ENCODE peak calls at places on chromosomes 1 and 21, in five cellular contexts. R is stomach, N is suprapubic skin, C is GM12878, Q is SK-N-SH. B is an unnamed sample.
A peak's percentile ranks its signal among the peaks of the same experiment; 100 is the strongest.

GRCh38 chr1:221998186-221998612 is 256.3 kb upstream of the DUSP10 start:
- DNase-seq in C (no peak), N (no peak), Q (no peak), R (no peak), B (no peak)

GRCh38 chr21:31546402-31547155 is 112.9 kb upstream of the SOD1 start:
- DNase-seq in N (no peak), C (no peak), R (no peak), Q (no peak), B (no peak)

GRCh38 chr1:229287257-229287656 is 16.3 kb downstream of the RAB4A start:
- DNase-seq in C (no peak), Q (no peak), R (no peak), N (no peak), B (no peak)

GRCh38 chr21:33362044-33362555 is 37.3 kb downstream of the IFNAR1 start:
- DNase-seq in Q (no peak), R (peak; percentile 50), C (no peak), N (peak; percentile 41), B (peak; percentile 69)

GRCh38 chr1:54453089-54453488 is 46.9 kb upstream of the SSBP3 start:
- DNase-seq in R (no peak), C (no peak), N (peak; percentile 29), Q (no peak), B (no peak)

GRCh38 chr1:232384172-232384571 is 245.8 kb downstream of the SIPA1L2 start:
- DNase-seq in Q (no peak), R (no peak), N (no peak), C (no peak), B (no peak)

GRCh38 chr1:12502300-12503109 is 115.5 kb downstream of the DHRS3 start:
- DNase-seq in C (no peak), N (peak; percentile 49), Q (no peak), R (no peak), B (no peak)

GRCh38 chr1:161486806-161487482 is 18.3 kb upstream of the FCGR2A start:
- DNase-seq in R (no peak), N (no peak), C (peak; percentile 23), Q (peak; percentile 59), B (no peak)

GRCh38 chr1:154955718-154956513 is at the start of gene PBXIP1:
- DNase-seq in R (peak; percentile 83), N (peak; percentile 87), C (peak; percentile 92), Q (peak; percentile 94), B (peak; percentile 85)

GRCh38 chr1:55053265-55053954 is 14.1 kb downstream of the PCSK9 start:
- DNase-seq in C (no peak), Q (no peak), R (no peak), N (peak; percentile 63), B (no peak)

GRCh38 chr1:98059616-98060015 is 138.8 kb upstream of the DPYD start:
- DNase-seq in N (no peak), R (no peak), Q (no peak), C (no peak), B (no peak)

GRCh38 chr1:20380616-20381035 is 90.0 kb downstream of the VWA5B1 start:
- DNase-seq in Q (no peak), C (no peak), N (no peak), R (no peak), B (no peak)

GRCh38 chr21:36753556-36753955 is 54.6 kb downstream of the SIM2 start:
- DNase-seq in C (no peak), R (no peak), Q (no peak), N (no peak), B (no peak)

GRCh38 chr1:44361478-44361877 is 6.4 kb upstream of the ERI3 start:
- DNase-seq in Q (no peak), C (no peak), N (no peak), R (no peak), B (no peak)

GRCh38 chr1:52054496-52055065 is 410 bp downstream of the TXNDC12 start:
- DNase-seq in C (no peak), N (no peak), Q (no peak), R (no peak), B (no peak)

GRCh38 chr1:3587133-3587733 is 24.1 kb downstream of the MEGF6 start:
- DNase-seq in N (no peak), Q (no peak), R (peak; percentile 52), C (no peak), B (no peak)

GRCh38 chr1:151715726-151716404 is 738 bp downstream of the CELF3 start:
- DNase-seq in R (no peak), N (no peak), Q (peak; percentile 89), C (no peak), B (no peak)

GRCh38 chr1:190169311-190170067 is 308.2 kb downstream of the BRINP3 start:
- DNase-seq in N (no peak), C (no peak), Q (no peak), R (no peak), B (no peak)

GRCh38 chr1:53084589-53084971 is 22.6 kb downstream of the PODN start:
- DNase-seq in N (no peak), C (no peak), R (no peak), Q (no peak), B (no peak)

GRCh38 chr1:179369751-179370341 is 4.1 kb downstream of the AXDND1 start:
- DNase-seq in Q (peak; percentile 63), R (no peak), C (peak; percentile 33), N (no peak), B (no peak)

GRCh38 chr21:28885853-28886177 is 106.9 kb downstream of the LTN1 start:
- DNase-seq in R (no peak), N (no peak), C (no peak), Q (no peak), B (no peak)

GRCh38 chr1:234997201-234998173 is 131.2 kb downstream of the TOMM20 start:
- DNase-seq in N (peak; percentile 99), Q (peak; percentile 69), C (no peak), R (peak; percentile 95), B (peak; percentile 94)
- TF ChIP-seq EP300 in N (peak; percentile 99), Q (peak; percentile 47), C (no peak), R (peak; percentile 99), B (peak; percentile 99)

GRCh38 chr1:67479146-67479891 is 49.1 kb upstream of the SERBP1 start:
- DNase-seq in Q (no peak), R (peak; percentile 57), N (no peak), C (no peak), B (no peak)
- TF ChIP-seq POLR2AphosphoS5 in Q (no peak), R (no peak), N (no peak), C (no peak), B (no peak)

DNA sequence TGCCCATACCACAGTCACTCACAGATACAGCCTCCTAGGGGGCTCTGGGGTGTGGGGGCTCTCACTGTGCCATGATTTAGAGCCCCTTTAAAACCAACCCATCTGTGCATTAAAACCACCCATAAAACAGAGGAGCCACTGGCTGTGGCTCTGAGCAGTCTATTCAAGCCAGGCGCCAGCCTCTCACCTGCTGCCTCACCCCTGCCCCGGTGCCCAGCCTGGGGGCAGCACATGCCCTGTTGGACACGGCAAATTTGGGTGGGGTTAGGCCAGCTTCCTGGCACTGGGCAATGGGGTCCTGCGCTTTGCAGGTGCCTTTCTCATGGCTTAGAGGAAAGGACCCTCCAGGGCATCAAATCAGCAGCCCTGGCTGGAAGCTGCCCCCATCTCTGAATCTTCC is 73.1 kb downstream of the CASZ1 start:
- DNase-seq in Q (no peak), R (no peak), N (no peak), C (no peak), B (no peak)
- H3K4me1 ChIP-seq in Q (peaks cover 11% of the 10 kb centered on the region), R (peaks cover 91% of the 10 kb centered on the region), N (peaks cover 71% of the 10 kb centered on the region), C (no peaks in the 10 kb centered on the region), B (peaks cover 40% of the 10 kb centered on the region)

GRCh38 chr1:198922638-198923430 is 284.0 kb downstream of the PTPRC start:
- DNase-seq in R (no peak), Q (no peak), C (peak; percentile 71), N (no peak), B (no peak)
- TF ChIP-seq EP300 in R (no peak), Q (no peak), C (peak; percentile 77), N (no peak), B (no peak)

DNA sequence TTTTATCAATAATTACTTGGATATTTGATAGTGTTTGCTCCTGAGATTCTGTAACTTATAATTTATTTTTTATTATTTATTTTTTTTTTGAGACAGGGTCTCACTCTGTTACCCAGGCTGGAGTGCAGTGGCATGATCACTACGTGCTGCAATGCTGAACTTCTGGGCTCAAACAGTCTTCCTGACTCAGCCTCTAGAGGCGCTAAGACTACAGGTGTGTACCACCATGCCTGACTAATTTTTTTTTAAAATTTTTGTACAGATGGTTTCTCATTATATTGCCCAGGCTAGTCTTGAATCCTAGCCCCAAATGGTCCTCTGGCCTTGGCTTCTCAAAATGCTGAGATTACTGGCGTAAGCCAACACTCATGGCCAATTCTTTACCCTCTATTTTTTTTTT is 845.5 kb upstream of the ADGRL4 start:
- DNase-seq in Q (no peak), N (no peak), R (no peak), C (no peak), B (no peak)
- TF ChIP-seq POLR2AphosphoS5 in Q (no peak), N (no peak), R (no peak), C (no peak), B (no peak)

GRCh38 chr1:25063591-25064416 is 133.7 kb upstream of the RUNX3 start:
- DNase-seq in C (no peak), Q (no peak), N (no peak), R (no peak), B (no peak)
- H3K4me1 ChIP-seq in C (peaks cover 6% of the 10 kb centered on the region), Q (no peaks in the 10 kb centered on the region), N (peaks cover 13% of the 10 kb centered on the region), R (peaks cover 14% of the 10 kb centered on the region), B (peaks cover 8% of the 10 kb centered on the region)

B was measured in upper lobe of left lung.